ENCODE peak calls at places on chromosomes 2 and 18, in ten cellular contexts. One of them, this sample, is unnamed.

GRCh38 chr2:175732523-175732922 is 269.5 kb downstream of the LNPK start:
- DNase-seq in ecto neural progenitor cell: no peak
- DNase-seq in NCI-H1436: no peak
- DNase-seq in thoracic aorta: no peak
- DNase-seq in effector memory CD4-positive, alpha-beta T cell: no peak
- DNase-seq in NCI-H2081: no peak
- DNase-seq in posterior cingulate gyrus: no peak
- DNase-seq in NCI-H1092: no peak
- DNase-seq in fibroblast of mammary gland: no peak
- DNase-seq in B cell: no peak
- DNase-seq in this sample: no peak

GRCh38 chr2:196278491-196278911 is 107.1 kb upstream of the STK17B start:
- DNase-seq in ecto neural progenitor cell: no peak
- DNase-seq in NCI-H1436: no peak
- DNase-seq in thoracic aorta: no peak
- DNase-seq in effector memory CD4-positive, alpha-beta T cell: peak
- DNase-seq in NCI-H2081: no peak
- DNase-seq in posterior cingulate gyrus: no peak
- DNase-seq in NCI-H1092: no peak
- DNase-seq in fibroblast of mammary gland: peak
- DNase-seq in B cell: no peak
- DNase-seq in this sample: no peak

GRCh38 chr2:8408560-8409460 is 273.0 kb upstream of the ID2 start:
- DNase-seq in ecto neural progenitor cell: no peak
- DNase-seq in NCI-H1436: no peak
- DNase-seq in thoracic aorta: no peak
- DNase-seq in effector memory CD4-positive, alpha-beta T cell: peak
- DNase-seq in NCI-H2081: no peak
- DNase-seq in posterior cingulate gyrus: no peak
- DNase-seq in NCI-H1092: no peak
- DNase-seq in fibroblast of mammary gland: no peak
- DNase-seq in B cell: no peak
- DNase-seq in this sample: no peak

GRCh38 chr18:5998907-5999306 is 103.6 kb upstream of the TMEM200C start:
- DNase-seq in ecto neural progenitor cell: no peak
- DNase-seq in NCI-H1436: no peak
- DNase-seq in thoracic aorta: no peak
- DNase-seq in effector memory CD4-positive, alpha-beta T cell: no peak
- DNase-seq in NCI-H2081: no peak
- DNase-seq in posterior cingulate gyrus: no peak
- DNase-seq in NCI-H1092: no peak
- DNase-seq in fibroblast of mammary gland: no peak
- DNase-seq in B cell: no peak
- DNase-seq in this sample: no peak

GRCh38 chr18:45249306-45249705 is 366.0 kb upstream of the SLC14A2 start:
- DNase-seq in ecto neural progenitor cell: no peak
- DNase-seq in NCI-H1436: no peak
- DNase-seq in thoracic aorta: no peak
- DNase-seq in effector memory CD4-positive, alpha-beta T cell: no peak
- DNase-seq in NCI-H2081: no peak
- DNase-seq in posterior cingulate gyrus: no peak
- DNase-seq in NCI-H1092: no peak
- DNase-seq in fibroblast of mammary gland: no peak
- DNase-seq in B cell: no peak
- DNase-seq in this sample: no peak

GRCh38 chr2:60519259-60519863 is 34.1 kb downstream of the BCL11A start:
- DNase-seq in ecto neural progenitor cell: no peak
- DNase-seq in NCI-H1436: no peak
- DNase-seq in thoracic aorta: no peak
- DNase-seq in effector memory CD4-positive, alpha-beta T cell: no peak
- DNase-seq in NCI-H2081: no peak
- DNase-seq in posterior cingulate gyrus: no peak
- DNase-seq in NCI-H1092: no peak
- DNase-seq in fibroblast of mammary gland: no peak
- DNase-seq in B cell: no peak
- DNase-seq in this sample: no peak

GRCh38 chr2:196086517-196087368 is 18.1 kb upstream of the DNAH7 start:
- DNase-seq in ecto neural progenitor cell: no peak
- DNase-seq in NCI-H1436: no peak
- DNase-seq in thoracic aorta: no peak
- DNase-seq in effector memory CD4-positive, alpha-beta T cell: no peak
- DNase-seq in NCI-H2081: no peak
- DNase-seq in posterior cingulate gyrus: no peak
- DNase-seq in NCI-H1092: no peak
- DNase-seq in fibroblast of mammary gland: no peak
- DNase-seq in B cell: no peak
- DNase-seq in this sample: no peak

GRCh38 chr2:121881950-121882349 is 126.5 kb downstream of the TSN start:
- DNase-seq in ecto neural progenitor cell: no peak
- DNase-seq in NCI-H1436: no peak
- DNase-seq in thoracic aorta: no peak
- DNase-seq in effector memory CD4-positive, alpha-beta T cell: no peak
- DNase-seq in NCI-H2081: no peak
- DNase-seq in posterior cingulate gyrus: no peak
- DNase-seq in NCI-H1092: no peak
- DNase-seq in fibroblast of mammary gland: no peak
- DNase-seq in B cell: no peak
- DNase-seq in this sample: no peak

GRCh38 chr2:71683070-71683469 is 229.7 kb downstream of the DYSF start:
- DNase-seq in ecto neural progenitor cell: no peak
- DNase-seq in NCI-H1436: no peak
- DNase-seq in thoracic aorta: no peak
- DNase-seq in effector memory CD4-positive, alpha-beta T cell: no peak
- DNase-seq in NCI-H2081: no peak
- DNase-seq in posterior cingulate gyrus: no peak
- DNase-seq in NCI-H1092: no peak
- DNase-seq in fibroblast of mammary gland: no peak
- DNase-seq in B cell: no peak
- DNase-seq in this sample: no peak

This sample was measured in H9.